ENCODE peak calls at places on chromosomes 13 and 19, in five cellular contexts. One of them, this sample, is unnamed. For H3K4me1, the result is how much of the 10 kb centered on the place peaks cover.

GRCh38 chr19:16116067-16116466 is 4.4 kb downstream of the RAB8A start:
- DNase-seq in trophoblast cell: peak
- DNase-seq in uterus: no peak
- DNase-seq in lung: no peak
- DNase-seq in body of pancreas: no peak
- DNase-seq in this sample: no peak

GRCh38 chr13:92952161-92952560 is 274.4 kb upstream of the GPC6 start:
- DNase-seq in trophoblast cell: no peak
- DNase-seq in uterus: no peak
- DNase-seq in body of pancreas: no peak
- DNase-seq in lung: no peak
- DNase-seq in this sample: no peak

GRCh38 chr19:17347361-17347760 is 10.0 kb downstream of the GTPBP3 start:
- DNase-seq in uterus: peak
- DNase-seq in body of pancreas: no peak
- DNase-seq in lung: no peak
- DNase-seq in trophoblast cell: no peak
- DNase-seq in this sample: no peak

GRCh38 chr19:34649886-34650543 is 26.9 kb downstream of the SCGB2B2 start:
- DNase-seq in uterus: no peak
- DNase-seq in trophoblast cell: no peak
- DNase-seq in body of pancreas: no peak
- DNase-seq in lung: no peak
- DNase-seq in this sample: no peak

GRCh38 chr13:48828962-48829405 is 146.7 kb upstream of the FNDC3A start:
- DNase-seq in trophoblast cell: peak
- DNase-seq in lung: no peak
- DNase-seq in body of pancreas: peak
- DNase-seq in uterus: no peak
- DNase-seq in this sample: peak

GRCh38 chr19:11598103-11598483 is 810 bp downstream of the ZNF627 start:
- DNase-seq in trophoblast cell: no peak
- DNase-seq in lung: no peak
- DNase-seq in uterus: no peak
- DNase-seq in body of pancreas: no peak
- DNase-seq in this sample: no peak

GRCh38 chr19:31648347-31648746 is 299.1 kb upstream of the TSHZ3 start:
- DNase-seq in trophoblast cell: no peak
- DNase-seq in lung: no peak
- DNase-seq in body of pancreas: no peak
- DNase-seq in uterus: no peak
- DNase-seq in this sample: peak

GRCh38 chr13:87827479-87827878 is 156.3 kb downstream of the SLITRK5 start:
- DNase-seq in uterus: no peak
- DNase-seq in trophoblast cell: no peak
- DNase-seq in lung: no peak
- DNase-seq in body of pancreas: no peak
- DNase-seq in this sample: peak

GRCh38 chr19:3586124-3586626 is 897 bp downstream of the GIPC3 start:
- DNase-seq in lung: no peak
- DNase-seq in body of pancreas: no peak
- DNase-seq in trophoblast cell: no peak
- DNase-seq in uterus: no peak
- DNase-seq in this sample: no peak

GRCh38 chr19:50710094-50710493 is 9.5 kb downstream of the SHANK1 start:
- DNase-seq in trophoblast cell: no peak
- DNase-seq in body of pancreas: no peak
- DNase-seq in uterus: no peak
- DNase-seq in lung: no peak
- DNase-seq in this sample: no peak

GRCh38 chr13:76890036-76890435 is 3.8 kb upstream of the KCTD12 start:
- DNase-seq in trophoblast cell: peak
- DNase-seq in lung: no peak
- DNase-seq in uterus: no peak
- DNase-seq in body of pancreas: no peak
- DNase-seq in this sample: peak

GRCh38 chr19:1397838-1398237 is 3.5 kb downstream of the GAMT start:
- DNase-seq in lung: no peak
- DNase-seq in body of pancreas: no peak
- DNase-seq in trophoblast cell: peak
- DNase-seq in uterus: no peak
- DNase-seq in this sample: no peak

DNA sequence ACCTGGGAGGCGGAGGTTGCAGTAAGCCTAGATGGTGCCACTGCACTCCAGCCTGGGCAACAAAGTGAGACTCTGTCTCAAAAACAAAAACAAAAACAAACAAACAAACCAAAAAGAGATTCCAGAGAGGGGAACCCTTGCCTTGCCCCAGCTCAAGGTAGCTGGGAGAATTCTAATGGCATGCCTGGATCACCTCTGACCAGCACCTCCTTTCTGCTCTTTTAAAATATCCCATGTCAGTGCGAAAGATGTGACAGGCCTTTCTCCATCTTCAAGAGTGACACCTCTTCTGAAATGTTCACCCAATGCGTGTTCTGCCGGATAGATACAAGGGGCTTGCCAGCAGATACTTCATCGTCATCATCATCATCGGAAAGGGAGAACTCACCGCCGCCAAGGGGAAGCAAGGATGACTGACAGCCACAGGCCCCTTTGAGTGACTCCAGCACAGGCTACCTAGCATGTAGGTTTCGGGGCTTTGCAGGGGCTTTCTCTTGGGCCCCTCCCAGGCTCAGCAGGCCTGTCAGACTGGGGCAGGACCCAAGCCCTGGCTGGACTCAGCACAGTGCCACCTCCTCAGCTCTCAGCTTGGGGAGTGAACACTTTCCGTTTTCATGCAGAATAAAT is 18.9 kb upstream of the LRP3 start:
- DNase-seq in lung: no peak
- DNase-seq in uterus: no peak
- DNase-seq in trophoblast cell: no peak
- DNase-seq in body of pancreas: no peak
- DNase-seq in this sample: no peak
- H3K4me1 ChIP-seq in lung: under half
- H3K4me1 ChIP-seq in uterus: under half
- H3K4me1 ChIP-seq in trophoblast cell: under half
- H3K4me1 ChIP-seq in body of pancreas: under half
- H3K4me1 ChIP-seq in this sample: under half

DNA sequence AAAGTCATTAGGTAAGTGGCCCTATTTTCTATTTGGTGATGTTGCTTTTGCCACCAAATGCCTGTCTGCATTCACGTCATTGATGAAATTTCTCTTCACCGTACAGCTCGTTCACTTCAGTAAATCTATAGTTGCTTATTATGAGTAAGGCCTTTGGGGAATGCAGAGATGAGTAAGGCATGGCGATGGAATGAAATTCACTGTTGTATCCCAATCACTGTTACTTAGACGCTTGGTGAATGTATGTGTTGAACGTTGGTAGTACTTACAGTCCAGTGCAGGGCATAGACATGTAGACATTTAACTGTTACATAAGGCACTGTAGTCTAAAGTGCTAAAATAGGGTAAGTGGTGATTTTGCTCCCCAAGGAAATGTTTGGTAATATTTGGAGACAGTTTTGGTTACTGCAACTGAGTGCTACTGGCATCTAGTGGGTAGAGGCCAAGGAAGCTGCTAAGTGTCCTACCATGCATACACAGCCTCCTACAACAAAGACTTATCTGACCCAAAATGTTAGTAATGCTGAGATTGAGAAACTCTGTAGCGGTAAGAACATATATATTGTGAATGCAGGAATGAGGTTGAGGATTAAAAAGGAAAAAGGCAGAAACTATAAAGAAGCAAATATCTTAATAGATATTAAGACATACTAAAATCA is 5.8 kb downstream of the AKAP11 start:
- DNase-seq in uterus: no peak
- DNase-seq in trophoblast cell: peak
- DNase-seq in body of pancreas: no peak
- DNase-seq in lung: no peak
- DNase-seq in this sample: no peak
- H3K4me1 ChIP-seq in uterus: under half
- H3K4me1 ChIP-seq in trophoblast cell: under half
- H3K4me1 ChIP-seq in body of pancreas: under half
- H3K4me1 ChIP-seq in lung: under half
- H3K4me1 ChIP-seq in this sample: under half

GRCh38 chr13:98577823-98578285 is 947 bp upstream of the STK24 start:
- DNase-seq in body of pancreas: peak
- DNase-seq in trophoblast cell: no peak
- DNase-seq in uterus: no peak
- DNase-seq in lung: no peak
- DNase-seq in this sample: no peak
- H3K4me1 ChIP-seq in body of pancreas: under half
- H3K4me1 ChIP-seq in trophoblast cell: under half
- H3K4me1 ChIP-seq in uterus: under half
- H3K4me1 ChIP-seq in lung: under half
- H3K4me1 ChIP-seq in this sample: under half

GRCh38 chr19:49331616-49332055 is 3.6 kb upstream of the CD37 start:
- DNase-seq in body of pancreas: peak
- DNase-seq in trophoblast cell: peak
- DNase-seq in lung: no peak
- DNase-seq in uterus: no peak
- DNase-seq in this sample: peak
- H3K4me1 ChIP-seq in body of pancreas: under half
- H3K4me1 ChIP-seq in trophoblast cell: under half
- H3K4me1 ChIP-seq in lung: under half
- H3K4me1 ChIP-seq in uterus: under half
- H3K4me1 ChIP-seq in this sample: under half

DNA sequence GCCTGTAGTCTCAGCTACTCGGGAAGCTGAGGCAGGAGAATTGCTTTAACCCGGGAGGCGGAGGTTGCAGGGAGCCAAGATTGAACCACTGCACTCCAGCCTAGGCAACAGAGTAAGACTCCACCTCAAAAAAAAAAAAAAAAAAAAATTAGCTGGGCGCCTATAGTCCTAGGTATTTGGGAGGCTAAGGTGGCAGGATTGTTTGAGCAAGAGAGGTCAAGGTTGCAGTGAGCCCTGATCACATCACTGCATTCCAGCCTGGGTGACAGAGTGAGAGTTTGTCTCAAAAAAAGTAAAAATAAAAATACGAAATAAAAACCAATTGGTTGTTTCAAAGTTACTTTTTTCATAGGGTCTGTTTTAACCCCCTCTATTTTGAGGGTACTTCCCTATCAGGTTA is 1.3 kb upstream of the LMNB2 start:
- DNase-seq in trophoblast cell: no peak
- DNase-seq in body of pancreas: no peak
- DNase-seq in lung: no peak
- DNase-seq in uterus: no peak
- DNase-seq in this sample: no peak
- H3K4me1 ChIP-seq in trophoblast cell: under half
- H3K4me1 ChIP-seq in body of pancreas: under half
- H3K4me1 ChIP-seq in lung: under half
- H3K4me1 ChIP-seq in uterus: under half
- H3K4me1 ChIP-seq in this sample: under half

GRCh38 chr13:106532111-106532929 is 3.1 kb downstream of the EFNB2 start:
- DNase-seq in uterus: no peak
- DNase-seq in lung: no peak
- DNase-seq in body of pancreas: no peak
- DNase-seq in trophoblast cell: no peak
- DNase-seq in this sample: peak

GRCh38 chr13:106530907-106531520 is 4.4 kb downstream of the EFNB2 start:
- DNase-seq in body of pancreas: no peak
- DNase-seq in uterus: no peak
- DNase-seq in trophoblast cell: peak
- DNase-seq in lung: no peak
- DNase-seq in this sample: peak

GRCh38 chr13:106528711-106529414 is 6.6 kb downstream of the EFNB2 start:
- DNase-seq in trophoblast cell: no peak
- DNase-seq in body of pancreas: no peak
- DNase-seq in lung: no peak
- DNase-seq in uterus: no peak
- DNase-seq in this sample: no peak

GRCh38 chr13:106529415-106530208 is 5.8 kb downstream of the EFNB2 start:
- DNase-seq in lung: no peak
- DNase-seq in body of pancreas: no peak
- DNase-seq in trophoblast cell: no peak
- DNase-seq in uterus: no peak
- DNase-seq in this sample: no peak

GRCh38 chr13:106530209-106530906 is 5.1 kb downstream of the EFNB2 start:
- DNase-seq in lung: no peak
- DNase-seq in body of pancreas: no peak
- DNase-seq in uterus: no peak
- DNase-seq in trophoblast cell: peak
- DNase-seq in this sample: no peak
- H3K4me1 ChIP-seq in lung: under half
- H3K4me1 ChIP-seq in body of pancreas: under half
- H3K4me1 ChIP-seq in uterus: under half
- H3K4me1 ChIP-seq in trophoblast cell: under half
- H3K4me1 ChIP-seq in this sample: under half

DNA sequence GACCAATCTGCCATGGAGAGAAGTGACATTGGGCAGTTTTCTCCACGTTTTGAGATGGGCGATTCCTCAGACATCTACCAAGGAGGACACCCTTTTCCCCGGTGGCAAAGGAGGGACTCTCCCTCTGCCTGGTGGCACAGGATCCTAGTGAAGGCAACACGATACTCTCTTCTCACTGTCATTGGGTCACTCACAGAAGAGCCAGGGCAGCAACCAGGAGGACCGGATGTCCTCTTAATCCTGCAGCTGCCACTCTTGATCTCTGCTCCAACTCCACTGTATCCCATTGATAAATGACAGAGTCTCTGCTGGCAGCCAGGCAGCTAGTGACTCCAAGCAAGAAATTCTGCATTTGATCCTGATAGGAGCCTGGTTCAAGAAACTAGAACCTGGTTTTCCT is 42.2 kb downstream of the COL4A2 start:
- DNase-seq in lung: no peak
- DNase-seq in uterus: no peak
- DNase-seq in trophoblast cell: no peak
- DNase-seq in body of pancreas: no peak
- DNase-seq in this sample: no peak
- H3K4me1 ChIP-seq in lung: under half
- H3K4me1 ChIP-seq in uterus: under half
- H3K4me1 ChIP-seq in trophoblast cell: under half
- H3K4me1 ChIP-seq in body of pancreas: under half
- H3K4me1 ChIP-seq in this sample: under half